ENCODE peak calls at places on chromosomes 6 and 20, in eight cellular contexts. S is colonic mucosa; M is CD4-positive, alpha-beta T cell; Y is dorsolateral prefrontal cortex; N is heart left ventricle; T is transverse colon; I is mesenchymal stem cell; K is tibial nerve. R is an unnamed sample.
A peak's percentile ranks its signal among the peaks of the same experiment; 100 is the strongest.

GRCh38 chr6:153538491-153538890 is 407.4 kb upstream of the RGS17 start:
- DNase-seq in S (no peak), M (no peak), Y (no peak), N (no peak), T (no peak), I (peak; percentile 63), K (no peak), R (no peak)

GRCh38 chr20:56630506-56631317 is 1.6 kb downstream of the TFAP2C start:
- DNase-seq in S (peak; percentile 20), M (no peak), Y (no peak), N (no peak), T (no peak), I (no peak), K (no peak), R (no peak)

GRCh38 chr20:23533161-23533560 is 35.1 kb downstream of the CST9L start:
- DNase-seq in S (no peak), M (no peak), Y (no peak), N (no peak), T (no peak), I (no peak), K (no peak), R (no peak)

GRCh38 chr6:11766589-11767450 is 11.8 kb downstream of the ADTRP start:
- DNase-seq in S (no peak), M (no peak), Y (no peak), N (no peak), T (no peak), I (peak; percentile 98), K (no peak), R (no peak)

GRCh38 chr6:2715737-2716136 is 35.0 kb downstream of the MYLK4 start:
- DNase-seq in S (peak; percentile 45), M (no peak), Y (no peak), N (no peak), T (no peak), I (no peak), K (no peak), R (no peak)

GRCh38 chr6:138371720-138372119 is 6.0 kb upstream of the SMIM28 start:
- DNase-seq in S (no peak), M (no peak), Y (no peak), N (no peak), T (no peak), I (no peak), K (no peak), R (no peak)

GRCh38 chr6:21740719-21741118 is 147.2 kb downstream of the SOX4 start:
- DNase-seq in S (no peak), M (no peak), Y (no peak), N (no peak), T (no peak), I (peak; percentile 30), K (no peak), R (no peak)

GRCh38 chr20:16434087-16434664 is 139.1 kb downstream of the KIF16B start:
- DNase-seq in S (peak; percentile 59), M (peak; percentile 6), Y (peak; percentile 22), N (peak; percentile 43), T (peak; percentile 44), I (peak; percentile 36), K (peak; percentile 35), R (no peak)

GRCh38 chr6:43990627-43991619 is 136.3 kb downstream of the MRPL14 start:
- DNase-seq in S (peak; percentile 55), M (no peak), Y (no peak), N (no peak), T (peak; percentile 29), I (peak; percentile 95), K (no peak), R (no peak)

GRCh38 chr20:34300809-34301586 is 2.2 kb downstream of the AHCY start:
- DNase-seq in S (no peak), M (no peak), Y (no peak), N (peak; percentile 63), T (no peak), I (peak; percentile 29), K (no peak), R (no peak)

DNA sequence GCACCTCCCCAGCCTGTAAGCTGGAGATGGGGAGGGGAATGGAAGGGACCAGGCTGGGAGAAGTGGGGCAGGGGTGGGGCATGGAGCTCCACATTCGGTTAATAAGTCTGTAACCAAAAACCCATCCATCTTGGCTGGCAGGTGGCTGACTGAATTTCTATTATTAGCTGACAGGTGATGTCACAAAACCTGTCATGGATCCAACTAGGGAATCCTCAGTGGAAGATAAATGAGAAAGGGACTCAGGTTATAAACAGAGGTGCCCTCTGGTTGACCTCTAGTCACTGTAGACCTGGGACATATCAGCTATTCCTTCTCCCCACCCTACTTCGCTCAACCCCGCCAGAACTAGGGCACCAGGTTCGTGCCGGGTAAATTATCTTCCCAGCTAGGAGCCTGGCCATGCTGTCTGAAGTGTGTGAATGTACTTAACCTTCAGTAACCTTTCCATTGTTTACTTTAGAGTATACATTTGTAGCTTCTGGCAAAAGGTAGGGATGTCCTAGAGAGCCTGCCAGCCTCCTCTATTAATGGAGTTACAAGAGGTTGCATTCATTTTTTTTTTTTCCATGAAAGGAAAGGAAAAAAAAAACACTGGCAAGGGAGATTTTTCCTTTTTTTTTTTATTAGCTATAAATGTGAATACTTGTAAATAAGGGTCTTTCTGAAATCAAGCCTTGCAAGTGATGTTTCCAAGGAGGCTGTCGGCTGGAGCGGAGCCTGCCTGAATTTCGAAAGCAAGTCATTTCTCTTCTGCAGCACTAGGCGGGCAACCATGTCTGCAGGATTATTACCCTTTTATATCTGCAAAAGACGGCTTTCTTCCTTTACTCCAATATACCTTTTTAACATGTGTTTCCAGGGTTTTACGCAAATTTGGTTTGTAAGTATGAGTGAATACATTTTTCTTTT is 135.9 kb downstream of the TMEM242 start:
- DNase-seq in S (no peak), M (no peak), Y (no peak), N (peak; percentile 33), T (no peak), I (peak; percentile 6), K (no peak), R (no peak)
- H3K27ac ChIP-seq in S (no peak overlapping the region), M (no peak overlapping the region), Y (no peak overlapping the region), N (peak overlapping the region; percentile 70), T (peak overlapping the region; percentile 34), I (no peak overlapping the region), K (no peak overlapping the region), R (no peak overlapping the region)

DNA sequence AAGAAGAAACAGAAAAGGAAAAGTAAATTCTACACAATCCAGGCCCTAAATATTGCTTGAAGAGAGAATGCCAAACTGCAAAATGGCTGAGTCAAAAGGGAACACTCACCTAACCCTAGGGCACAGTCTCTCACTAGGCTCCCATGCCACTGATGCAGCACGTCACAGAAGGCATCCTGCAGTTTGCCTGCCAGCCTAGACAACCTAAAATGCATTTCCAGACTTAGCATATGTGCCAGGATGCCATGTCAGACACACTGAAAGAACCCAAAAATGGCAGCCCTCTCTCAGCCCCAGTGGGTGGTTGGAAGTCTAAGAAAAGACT is 10.6 kb upstream of the SIRPD start:
- DNase-seq in S (no peak), M (no peak), Y (no peak), N (no peak), T (no peak), I (no peak), K (no peak), R (no peak)
- H3K27ac ChIP-seq in S (no peak overlapping the region), M (no peak overlapping the region), Y (no peak overlapping the region), N (no peak overlapping the region), T (no peak overlapping the region), I (peak overlapping the region; percentile 90), K (no peak overlapping the region), R (no peak overlapping the region)

GRCh38 chr20:5975778-5976177 is 25.3 kb downstream of the MCM8 start:
- DNase-seq in S (no peak), M (no peak), Y (no peak), N (no peak), T (no peak), I (no peak), K (no peak), R (no peak)

GRCh38 chr20:5974531-5974930 is 24.1 kb downstream of the MCM8 start:
- DNase-seq in S (no peak), M (no peak), Y (no peak), N (no peak), T (no peak), I (no peak), K (no peak), R (no peak)

GRCh38 chr20:5973172-5973571 is 22.7 kb downstream of the MCM8 start:
- DNase-seq in S (no peak), M (no peak), Y (no peak), N (no peak), T (no peak), I (no peak), K (no peak), R (no peak)

GRCh38 chr20:5971203-5971602 is 20.8 kb downstream of the MCM8 start:
- DNase-seq in S (no peak), M (no peak), Y (no peak), N (no peak), T (no peak), I (no peak), K (no peak), R (no peak)

GRCh38 chr20:5973971-5974370 is 23.5 kb downstream of the MCM8 start:
- DNase-seq in S (no peak), M (no peak), Y (no peak), N (no peak), T (no peak), I (no peak), K (no peak), R (no peak)
- H3K27ac ChIP-seq in S (no peak overlapping the region), M (no peak overlapping the region), Y (no peak overlapping the region), N (no peak overlapping the region), T (no peak overlapping the region), I (peak overlapping the region; percentile 98), K (no peak overlapping the region), R (no peak overlapping the region)

GRCh38 chr6:48113130-48113529 is 2.1 kb upstream of the PTCHD4 start:
- DNase-seq in S (no peak), M (no peak), Y (no peak), N (no peak), T (no peak), I (no peak), K (no peak), R (no peak)

GRCh38 chr6:48111143-48111506 is at the start of gene PTCHD4:
- DNase-seq in S (no peak), M (no peak), Y (no peak), N (peak; percentile 32), T (no peak), I (peak; percentile 73), K (no peak), R (no peak)

GRCh38 chr6:48109902-48110301 is 1.1 kb downstream of the PTCHD4 start:
- DNase-seq in S (no peak), M (no peak), Y (no peak), N (no peak), T (no peak), I (peak; percentile 57), K (no peak), R (no peak)

GRCh38 chr6:48111575-48111974 is 578 bp upstream of the PTCHD4 start:
- DNase-seq in S (no peak), M (no peak), Y (no peak), N (no peak), T (no peak), I (peak; percentile 47), K (no peak), R (no peak)

DNA sequence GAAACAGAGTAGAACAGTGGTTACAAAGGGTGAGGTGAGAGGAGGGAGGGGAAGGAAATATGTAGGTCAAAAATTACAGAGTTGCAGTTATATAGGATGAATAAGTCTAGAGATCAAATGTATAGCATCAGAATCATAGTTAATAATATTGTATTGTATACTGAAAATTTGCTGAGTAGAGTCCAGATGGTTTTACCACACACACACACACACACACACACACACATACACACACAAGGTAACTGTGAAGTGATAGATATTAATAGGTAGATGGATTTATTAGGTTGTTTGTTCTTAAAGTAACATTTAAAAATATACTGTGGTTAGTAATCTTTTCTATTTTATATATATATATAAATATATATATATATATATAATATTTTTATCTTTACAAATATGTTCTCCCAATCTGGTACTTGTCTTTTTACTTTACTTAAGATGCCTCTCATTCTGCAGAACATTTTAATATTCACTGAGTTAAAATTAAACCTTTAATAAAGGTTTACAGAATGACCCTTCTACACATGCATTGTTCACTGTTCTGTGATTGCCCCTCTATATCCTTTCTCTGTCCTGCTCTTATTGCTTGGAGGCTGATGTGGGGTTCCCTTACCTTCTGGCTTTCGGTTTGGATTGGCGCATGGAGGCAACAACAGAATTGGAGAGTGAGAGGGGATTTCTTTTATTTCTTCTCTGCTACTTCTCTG is 408 bp downstream of the PTCHD4 start:
- DNase-seq in S (no peak), M (no peak), Y (no peak), N (no peak), T (no peak), I (no peak), K (no peak), R (no peak)
- H3K27ac ChIP-seq in S (no peak overlapping the region), M (no peak overlapping the region), Y (no peak overlapping the region), N (peak overlapping the region; percentile 62), T (no peak overlapping the region), I (peak overlapping the region; percentile 62), K (no peak overlapping the region), R (no peak overlapping the region)

R was measured in caudate nucleus.